ENCODE peak calls at places on chromosomes 7 and 10, in seven cellular contexts. E is hepatocyte, H is GM23338, Y is MM.1S, R is HCT116, G is GM23248, T is neural progenitor cell. M is an unnamed sample.
A peak's percentile ranks its signal among the peaks of the same experiment; 100 is the strongest.

GRCh38 chr7:91276909-91277308 is 12.7 kb downstream of the FZD1 start:
- DNase-seq in E (no peak), H (no peak), Y (peak; percentile 83), R (no peak), G (no peak), T (no peak), M (no peak)

GRCh38 chr7:21067216-21067615 is 280.5 kb upstream of the SP8 start:
- DNase-seq in E (no peak), H (no peak), Y (no peak), R (no peak), G (no peak), T (no peak), M (no peak)

GRCh38 chr10:81575007-81575406 is 300.0 kb upstream of the NRG3 start:
- DNase-seq in E (no peak), H (no peak), Y (no peak), R (no peak), G (no peak), T (no peak), M (no peak)

GRCh38 chr10:1569208-1569607 is 168.1 kb downstream of the ADARB2 start:
- DNase-seq in E (no peak), H (no peak), Y (no peak), R (no peak), G (no peak), T (no peak), M (no peak)

GRCh38 chr7:42774436-42774835 is 137.4 kb downstream of the C7orf25 start:
- DNase-seq in E (no peak), H (no peak), Y (no peak), R (no peak), G (no peak), T (no peak), M (no peak)

GRCh38 chr7:103765891-103766290 is 223.6 kb downstream of the RELN start:
- DNase-seq in E (no peak), H (peak; percentile 40), Y (no peak), R (no peak), G (no peak), T (peak; percentile 82), M (no peak)

GRCh38 chr7:33904680-33905388 is 505 bp upstream of the BMPER start:
- DNase-seq in E (peak; percentile 61), H (peak; percentile 71), Y (peak; percentile 53), R (no peak), G (peak; percentile 86), T (peak; percentile 79), M (no peak)

GRCh38 chr7:73308665-73309214 is at the start of gene NSUN5:
- DNase-seq in E (peak; percentile 88), H (peak; percentile 93), Y (peak; percentile 94), R (peak; percentile 68), G (peak; percentile 77), T (peak; percentile 88), M (peak; percentile 75)

GRCh38 chr7:51647931-51648351 is 331.3 kb upstream of the COBL start:
- DNase-seq in E (peak; percentile 87), H (peak; percentile 11), Y (no peak), R (no peak), G (no peak), T (peak; percentile 54), M (no peak)

GRCh38 chr7:27110977-27111752 is 8.7 kb upstream of the HOXA2 start:
- DNase-seq in E (no peak), H (peak; percentile 0), Y (no peak), R (no peak), G (peak; percentile 24), T (no peak), M (peak; percentile 85)

GRCh38 chr10:17708806-17709205 is 43.2 kb upstream of the TMEM236 start:
- DNase-seq in E (no peak), H (no peak), Y (no peak), R (no peak), G (no peak), T (no peak), M (no peak)

GRCh38 chr10:116992183-116992582 is 12.8 kb downstream of the SHTN1 start:
- DNase-seq in E (no peak), H (peak; percentile 53), Y (no peak), R (no peak), G (no peak), T (no peak), M (no peak)

GRCh38 chr7:140726304-140726703 is 29.8 kb downstream of the NDUFB2 start:
- DNase-seq in E (peak; percentile 10), H (peak; percentile 55), Y (peak; percentile 19), R (peak; percentile 7), G (peak; percentile 32), T (peak; percentile 17), M (peak; percentile 34)

GRCh38 chr7:101138149-101138870 is 11.4 kb downstream of the SERPINE1 start:
- DNase-seq in E (peak; percentile 93), H (peak; percentile 78), Y (peak; percentile 64), R (peak; percentile 97), G (peak; percentile 97), T (peak; percentile 74), M (peak; percentile 97)

GRCh38 chr7:122402235-122402634 is 97.7 kb upstream of the FEZF1 start:
- DNase-seq in E (no peak), H (peak; percentile 46), Y (no peak), R (no peak), G (no peak), T (no peak), M (no peak)

GRCh38 chr7:122394512-122394911 is 90.0 kb upstream of the FEZF1 start:
- DNase-seq in E (no peak), H (no peak), Y (no peak), R (no peak), G (no peak), T (no peak), M (no peak)

GRCh38 chr7:122403113-122403512 is 98.6 kb upstream of the FEZF1 start:
- DNase-seq in E (no peak), H (no peak), Y (no peak), R (no peak), G (no peak), T (no peak), M (no peak)

GRCh38 chr7:122397381-122397780 is 92.8 kb upstream of the FEZF1 start:
- DNase-seq in E (no peak), H (no peak), Y (no peak), R (no peak), G (no peak), T (no peak), M (no peak)
- TF ChIP-seq EZH2phosphoT487 in E (no peak), H (no peak), Y (no peak), R (no peak), G (no peak), T (no peak), M (no peak)

GRCh38 chr7:157021893-157022680 is 11.6 kb upstream of the MNX1 start:
- DNase-seq in E (no peak), H (peak; percentile 53), Y (no peak), R (no peak), G (no peak), T (peak; percentile 42), M (no peak)
- TF ChIP-seq EZH2 in E (peak; percentile 69), H (peak; percentile 96), Y (no peak), R (no peak), G (no peak), T (peak; percentile 66), M (no peak)

DNA sequence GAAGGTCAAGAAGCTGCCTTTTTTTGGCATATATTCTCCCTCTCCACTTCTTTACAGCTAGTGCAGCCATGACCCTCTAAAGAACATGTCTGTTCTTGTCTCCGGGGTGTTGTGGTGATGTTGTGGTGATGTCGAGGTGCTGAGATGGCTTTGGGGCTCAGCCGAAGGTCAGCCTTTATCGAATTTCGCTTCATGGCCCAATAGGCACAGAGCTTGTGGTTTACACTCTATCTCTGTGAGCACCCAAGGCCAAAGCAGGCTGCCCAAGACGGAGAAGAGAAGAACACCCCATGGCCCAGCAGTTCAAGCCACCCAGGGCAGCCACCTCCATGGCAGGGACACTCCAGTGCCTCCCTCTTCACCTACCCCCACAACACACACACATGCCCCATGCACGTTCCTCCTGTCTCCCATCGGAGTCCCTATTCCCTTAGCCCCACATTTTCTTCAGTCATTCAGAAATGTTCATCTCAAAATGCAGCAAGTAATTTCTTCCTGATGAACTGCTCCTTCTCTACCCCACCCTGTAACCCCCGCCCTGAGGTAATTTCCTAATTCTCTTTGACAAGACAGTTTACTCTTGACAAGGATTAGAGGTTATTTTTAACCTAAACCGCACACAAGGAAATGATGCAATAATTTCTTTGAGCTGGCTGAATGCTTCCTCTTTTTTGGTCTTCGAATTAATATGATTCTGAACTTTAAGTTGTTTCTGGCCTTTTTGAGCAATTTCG is 18.6 kb upstream of the ADRB1 start:
- DNase-seq in E (no peak), H (no peak), Y (peak; percentile 42), R (no peak), G (peak; percentile 29), T (no peak), M (no peak)
- TF ChIP-seq EZH2phosphoT487 in E (no peak), H (no peak), Y (no peak), R (no peak), G (no peak), T (no peak), M (no peak)

GRCh38 chr7:127251048-127251451 is 1.7 kb downstream of the GRM8 start:
- DNase-seq in E (no peak), H (peak; percentile 16), Y (no peak), R (no peak), G (peak; percentile 16), T (peak; percentile 32), M (no peak)

GRCh38 chr7:127251458-127252379 is 1.0 kb downstream of the GRM8 start:
- DNase-seq in E (peak; percentile 21), H (peak; percentile 60), Y (peak; percentile 61), R (no peak), G (peak; percentile 34), T (peak; percentile 51), M (no peak)

GRCh38 chr7:127253289-127254162 is 785 bp upstream of the GRM8 start:
- DNase-seq in E (peak; percentile 83), H (peak; percentile 86), Y (peak; percentile 78), R (peak; percentile 15), G (peak; percentile 83), T (peak; percentile 88), M (peak; percentile 58)

GRCh38 chr7:127252736-127253288 is at the start of gene GRM8:
- DNase-seq in E (peak; percentile 61), H (peak; percentile 87), Y (peak; percentile 52), R (no peak), G (peak; percentile 69), T (peak; percentile 87), M (peak; percentile 14)

GRCh38 chr7:127252380-127252718 is 392 bp downstream of the GRM8 start:
- DNase-seq in E (no peak), H (peak; percentile 25), Y (no peak), R (no peak), G (no peak), T (peak; percentile 12), M (no peak)
- TF ChIP-seq EZH2 in E (peak; percentile 80), H (no peak), Y (no peak), R (no peak), G (peak; percentile 99), T (peak; percentile 64), M (no peak)

DNA sequence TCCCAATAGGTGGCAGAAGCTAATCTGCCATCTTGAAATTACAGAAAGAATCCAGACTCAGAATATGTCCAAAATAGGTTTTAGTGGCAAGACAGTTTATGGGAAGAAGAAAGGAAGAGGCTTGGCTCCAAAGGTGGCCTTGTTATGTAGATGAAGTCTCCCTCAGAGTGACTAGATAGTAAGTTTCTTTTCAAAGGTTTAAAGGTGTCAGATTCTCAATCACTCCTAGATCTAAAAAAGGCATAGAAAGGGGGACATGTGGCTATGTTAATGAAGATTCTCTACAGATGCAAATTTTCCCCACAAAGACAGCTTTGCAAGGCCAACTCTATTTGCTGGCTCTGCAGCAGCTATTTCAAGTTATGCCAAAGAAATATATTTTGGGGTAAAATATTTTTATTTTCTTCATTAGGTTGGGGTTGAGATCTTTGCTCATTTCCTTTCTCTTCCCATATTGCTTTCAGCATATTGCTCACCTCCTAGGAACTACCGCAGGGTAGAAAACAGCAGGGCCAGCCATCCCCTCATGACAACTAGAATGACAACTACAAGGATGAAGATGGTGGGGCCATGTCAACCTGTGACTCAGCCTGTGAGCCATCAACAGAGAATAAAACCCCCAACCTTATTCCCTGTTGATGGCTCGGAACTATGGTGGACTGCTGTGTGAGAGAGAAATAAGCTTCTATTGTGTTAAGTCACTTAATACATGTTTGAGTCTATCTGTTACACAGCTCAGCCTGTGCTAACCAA is 274.0 kb upstream of the GALNT17 start:
- DNase-seq in E (no peak), H (peak; percentile 87), Y (no peak), R (no peak), G (no peak), T (no peak), M (no peak)
- TF ChIP-seq EZH2phosphoT487 in E (no peak), H (no peak), Y (no peak), R (no peak), G (no peak), T (no peak), M (no peak)

M was measured in PC-3.